ENCODE peak calls at places on chromosomes 7 and 10, in six cellular contexts. L, X, Z, Q, H and R are unnamed samples.

GRCh38 chr7:6385909-6386560 is 61.7 kb downstream of the DAGLB start:
- DNase-seq in L (no peak), X (no peak), Z (no peak), Q (no peak), H (no peak), R (no peak)

GRCh38 chr10:11180228-11180627 is 162.6 kb downstream of the CELF2 start:
- DNase-seq in L (no peak), X (no peak), Z (no peak), Q (peak; percentile 21), H (peak; percentile 30), R (no peak)

GRCh38 chr7:75892634-75893272 is 13.9 kb downstream of the RHBDD2 start:
- DNase-seq in L (no peak), X (no peak), Z (peak; percentile 86), Q (peak; percentile 42), H (peak; percentile 28), R (peak; percentile 83)

GRCh38 chr10:78491812-78492211 is 458.1 kb downstream of the RPS24 start:
- DNase-seq in L (no peak), X (no peak), Z (no peak), Q (no peak), H (no peak), R (no peak)

GRCh38 chr7:101891936-101892640 is 74.7 kb downstream of the CUX1 start:
- DNase-seq in L (no peak), X (no peak), Z (no peak), Q (no peak), H (no peak), R (no peak)

GRCh38 chr10:71246591-71247143 is 34.3 kb downstream of the UNC5B start:
- DNase-seq in L (no peak), X (no peak), Z (peak; percentile 60), Q (no peak), H (peak; percentile 84), R (no peak)

GRCh38 chr7:155804897-155805825 is 7.1 kb downstream of the SHH start:
- DNase-seq in L (peak; percentile 99), X (no peak), Z (no peak), Q (peak; percentile 94), H (peak; percentile 68), R (no peak)

GRCh38 chr10:124746992-124747391 is 2.8 kb upstream of the FAM53B start:
- DNase-seq in L (no peak), X (no peak), Z (no peak), Q (no peak), H (no peak), R (no peak)

GRCh38 chr10:92173996-92174395 is 116.9 kb downstream of the CPEB3 start:
- DNase-seq in L (no peak), X (no peak), Z (no peak), Q (no peak), H (no peak), R (no peak)

GRCh38 chr10:91185239-91185875 is 35.1 kb upstream of the PCGF5 start:
- DNase-seq in L (no peak), X (no peak), Z (no peak), Q (no peak), H (no peak), R (no peak)

GRCh38 chr7:39741942-39742623 is 118.7 kb downstream of the RALA start:
- DNase-seq in L (peak; percentile 37), X (no peak), Z (no peak), Q (peak; percentile 60), H (no peak), R (no peak)

GRCh38 chr10:60910543-60910942 is 33.4 kb downstream of the RHOBTB1 start:
- DNase-seq in L (no peak), X (no peak), Z (no peak), Q (no peak), H (peak; percentile 74), R (no peak)

GRCh38 chr7:5396542-5396941 is 27.1 kb downstream of the TNRC18 start:
- DNase-seq in L (peak; percentile 63), X (no peak), Z (peak; percentile 77), Q (no peak), H (peak; percentile 52), R (no peak)

GRCh38 chr10:93680414-93681047 is 21.9 kb downstream of the FRA10AC1 start:
- DNase-seq in L (peak; percentile 12), X (peak; percentile 38), Z (no peak), Q (no peak), H (no peak), R (no peak)

GRCh38 chr7:142478479-142479220 is 220.8 kb upstream of the PRSS58 start:
- DNase-seq in L (peak; percentile 52), X (peak; percentile 17), Z (no peak), Q (peak; percentile 46), H (no peak), R (no peak)

GRCh38 chr10:47061776-47062175 is 150.5 kb downstream of the PTPN20 start:
- DNase-seq in L (no peak), X (no peak), Z (peak; percentile 39), Q (no peak), H (no peak), R (no peak)

GRCh38 chr7:104848386-104848990 is 165.5 kb upstream of the KMT2E start:
- DNase-seq in L (peak; percentile 73), X (peak; percentile 35), Z (no peak), Q (peak; percentile 70), H (peak; percentile 57), R (no peak)

DNA sequence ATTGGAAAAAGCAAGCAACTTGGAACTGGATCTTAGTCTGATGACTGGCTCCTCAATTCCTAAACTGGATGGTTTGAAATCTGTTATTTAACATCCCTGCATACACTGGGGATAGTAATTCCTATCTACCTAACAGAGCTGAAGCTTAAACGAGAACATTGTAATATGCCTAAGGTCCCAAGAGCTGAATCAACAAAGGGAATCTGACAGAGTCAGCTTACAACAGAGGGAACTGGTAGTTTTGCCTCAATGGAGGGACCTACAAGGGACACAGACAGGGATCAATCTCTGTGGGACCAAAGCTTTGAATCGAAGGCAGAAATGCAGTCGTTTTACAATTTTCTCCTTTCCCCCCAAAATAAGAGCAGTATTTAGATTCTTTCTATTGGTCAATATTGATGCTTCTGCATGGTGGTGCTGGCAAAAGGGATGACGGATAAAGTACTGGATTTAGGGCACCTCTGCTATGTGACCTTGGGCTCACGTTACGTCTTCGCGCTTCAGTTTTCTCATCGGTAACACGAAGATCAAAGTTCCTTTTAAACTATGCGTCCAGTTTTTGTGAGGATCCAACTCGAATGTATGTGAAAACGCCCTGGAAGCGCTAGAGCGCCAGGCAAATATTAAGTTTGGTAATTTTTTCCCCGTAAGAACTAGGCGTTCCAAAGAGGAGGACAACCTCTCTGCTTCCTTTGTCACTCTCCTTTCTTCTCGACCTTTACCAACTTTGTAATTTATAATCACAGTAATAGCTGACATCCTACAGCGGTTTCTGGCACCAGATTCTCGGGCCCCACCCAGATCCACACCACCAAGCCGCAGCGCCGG is 1.1 kb downstream of the ACTR1A start:
- DNase-seq in L (no peak), X (peak; percentile 20), Z (no peak), Q (no peak), H (no peak), R (peak; percentile 29)
- TF ChIP-seq EP300 in L (no peak), X (no peak), Z (no peak), Q (no peak), H (no peak), R (no peak)

GRCh38 chr7:106075937-106076336 is 36.2 kb downstream of the SYPL1 start:
- DNase-seq in L (no peak), X (no peak), Z (no peak), Q (no peak), H (no peak), R (no peak)
- H3K4me1 ChIP-seq in L (peaks cover 12% of the 10 kb centered on the region), X (peaks cover 41% of the 10 kb centered on the region), Z (peaks cover 51% of the 10 kb centered on the region), Q (peaks cover 26% of the 10 kb centered on the region), H (peaks cover 19% of the 10 kb centered on the region), R (peaks cover 34% of the 10 kb centered on the region)

GRCh38 chr10:19432000-19432399 is 383.4 kb downstream of the MALRD1 start:
- DNase-seq in L (no peak), X (no peak), Z (no peak), Q (no peak), H (no peak), R (no peak)
- TF ChIP-seq POLR2AphosphoS5 in L (no peak), X (no peak), Z (no peak), Q (no peak), H (no peak), R (no peak)

GRCh38 chr10:100364735-100365391 is 17.8 kb downstream of the SCD start:
- DNase-seq in L (peak; percentile 58), X (peak; percentile 72), Z (peak; percentile 90), Q (peak; percentile 17), H (peak; percentile 95), R (peak; percentile 82)
- TF ChIP-seq EP300 in L (peak; percentile 71), X (no peak), Z (peak; percentile 31), Q (no peak), H (no peak), R (no peak)

DNA sequence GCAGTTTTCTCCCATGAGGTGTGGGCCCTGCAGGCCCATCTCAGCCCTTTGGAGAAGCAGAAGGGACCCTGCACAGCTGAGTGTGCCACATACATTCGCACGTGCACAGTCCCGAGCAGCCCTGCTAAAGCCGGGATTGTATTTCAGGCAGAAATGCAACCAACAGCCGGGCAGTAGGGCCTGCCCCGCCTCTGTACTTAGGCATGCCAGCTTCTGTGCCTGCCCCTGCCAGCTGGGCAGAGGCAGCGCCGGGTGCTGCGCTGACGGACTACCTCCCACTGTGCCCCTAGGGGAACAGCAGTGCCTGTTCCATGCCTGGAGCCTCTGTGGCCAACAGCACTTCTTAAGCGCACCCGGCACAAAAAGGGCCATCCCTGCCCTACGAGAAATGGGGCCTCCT is 170.3 kb downstream of the NEURL1 start:
- DNase-seq in L (no peak), X (no peak), Z (peak; percentile 89), Q (no peak), H (peak; percentile 70), R (no peak)
- H3K4me1 ChIP-seq in L (no peaks in the 10 kb centered on the region), X (peaks cover 48% of the 10 kb centered on the region), Z (peaks cover 51% of the 10 kb centered on the region), Q (peaks cover 9% of the 10 kb centered on the region), H (peaks cover 48% of the 10 kb centered on the region), R (peaks cover 76% of the 10 kb centered on the region)

DNA sequence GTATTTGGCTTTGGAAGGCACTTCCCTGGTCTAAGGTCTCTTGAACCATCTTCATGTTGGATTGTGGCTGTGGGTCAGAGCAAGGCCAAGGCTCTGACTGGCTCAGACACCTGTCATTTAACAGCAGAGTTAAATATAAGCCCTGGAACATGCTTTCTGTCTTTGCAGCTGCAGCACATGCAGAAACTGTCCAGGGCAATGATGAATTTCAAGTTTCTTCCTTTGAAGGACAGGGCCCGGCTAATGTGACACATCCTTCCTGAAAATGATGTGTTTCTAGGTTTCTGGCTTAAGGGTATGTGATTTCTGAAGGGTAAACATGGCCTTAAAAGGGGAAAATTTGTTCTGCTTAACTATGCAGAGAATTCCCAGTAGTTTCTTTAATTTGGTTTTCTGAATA is 34.0 kb upstream of the SLC35B4 start:
- DNase-seq in L (no peak), X (no peak), Z (no peak), Q (no peak), H (no peak), R (no peak)
- TF ChIP-seq POLR2AphosphoS5 in L (no peak), X (no peak), Z (no peak), Q (no peak), H (no peak), R (no peak)

DNA sequence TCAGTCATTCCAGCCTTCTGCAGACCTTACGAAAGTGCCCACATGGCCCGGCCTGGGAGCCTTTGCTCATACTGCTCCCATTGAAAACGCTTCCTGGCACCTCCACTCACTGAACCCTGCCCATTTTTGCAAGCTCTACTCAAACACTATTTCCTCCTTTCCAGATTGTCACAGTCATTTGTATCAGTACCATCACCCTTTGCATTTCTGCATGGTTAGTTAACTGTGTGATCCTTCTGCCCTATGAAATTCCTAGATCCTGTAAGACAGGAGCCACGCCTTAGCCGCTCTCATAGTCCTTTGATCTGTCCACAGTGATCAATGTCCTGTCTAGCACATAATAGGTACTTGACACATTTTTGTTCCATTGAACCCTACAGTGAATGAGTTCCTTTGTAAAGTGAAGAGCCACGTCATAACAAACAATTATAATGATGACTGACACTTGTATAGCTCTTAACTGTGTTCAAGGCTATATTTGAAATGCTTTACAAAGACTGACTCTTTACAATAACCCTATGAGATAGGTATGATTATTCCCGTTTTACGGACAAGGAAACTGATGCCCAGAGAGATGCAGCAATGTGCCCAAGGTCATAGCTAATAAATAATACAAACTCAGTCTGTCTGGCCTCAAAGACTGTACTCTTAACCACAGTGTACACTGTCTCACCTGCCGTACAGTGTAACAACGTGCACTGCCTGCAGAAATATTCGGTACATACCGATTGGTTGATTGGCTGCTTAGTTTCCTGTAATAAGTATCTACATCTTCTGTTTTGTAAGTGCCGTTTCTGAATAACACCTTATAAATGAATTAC is 16.6 kb upstream of the ITIH2 start:
- DNase-seq in L (no peak), X (peak; percentile 100), Z (no peak), Q (no peak), H (no peak), R (no peak)
- TF ChIP-seq EP300 in L (no peak), X (peak; percentile 100), Z (no peak), Q (no peak), H (no peak), R (no peak)